ENCODE peak calls at places on chromosomes 6 and 20, in four cellular contexts. X is NCI-H1105, D is adipocyte, V is right lobe of liver. H is an unnamed sample.

GRCh38 chr6:105595829-105596228 is 192.9 kb upstream of the PREP start:
- DNase-seq in X (no peak), V (no peak), D (no peak), H (no peak)

GRCh38 chr6:31356216-31356945 is 598 bp downstream of the HLA-B start:
- DNase-seq in X (no peak), V (peak; percentile 62), D (peak; percentile 68), H (no peak)

GRCh38 chr6:169044376-169045230 is 209.0 kb downstream of the THBS2 start:
- DNase-seq in X (no peak), D (peak; percentile 17), V (no peak), H (no peak)

GRCh38 chr20:53660947-53661381 is 67.3 kb upstream of the ZNF217 start:
- DNase-seq in V (no peak), D (peak; percentile 73), X (no peak), H (no peak)

GRCh38 chr20:35171753-35172433 is at the start of gene PROCR:
- DNase-seq in V (peak; percentile 75), X (peak; percentile 16), D (peak; percentile 86), H (no peak)

GRCh38 chr6:125753218-125753936 is 3.9 kb downstream of the HEY2 start:
- DNase-seq in D (peak; percentile 66), V (peak; percentile 52), X (no peak), H (peak; percentile 15)

GRCh38 chr6:6883011-6883410 is 224.8 kb upstream of the RREB1 start:
- DNase-seq in D (no peak), V (no peak), X (no peak), H (no peak)

GRCh38 chr20:20624914-20625313 is 87.5 kb downstream of the RALGAPA2 start:
- DNase-seq in V (no peak), X (peak; percentile 99), D (no peak), H (peak; percentile 52)

GRCh38 chr6:160084198-160084776 is 37.3 kb upstream of the SLC22A1 start:
- DNase-seq in X (no peak), V (no peak), D (no peak), H (no peak)

H was measured in NCI-H345.